ENCODE peak calls at places on chromosome 10, in six cellular contexts. E, X, P, R, U and B are unnamed samples.

GRCh38 chr10:51617576-51618298 is 81.7 kb downstream of the CSTF2T start:
- DNase-seq in E (no peak), X (no peak), P (no peak), R (no peak), U (no peak), B (no peak)

GRCh38 chr10:33441561-33441960 is 107.1 kb upstream of the NRP1 start:
- DNase-seq in E (no peak), X (no peak), P (no peak), R (no peak), U (no peak), B (no peak)

GRCh38 chr10:53930648-53931047 is 870.4 kb downstream of the PCDH15 start:
- DNase-seq in E (no peak), X (no peak), P (no peak), R (no peak), U (no peak), B (no peak)

GRCh38 chr10:45040921-45041320 is 40.2 kb downstream of the ZNF22 start:
- DNase-seq in E (no peak), X (no peak), P (no peak), R (peak), U (no peak), B (no peak)

GRCh38 chr10:92573091-92573797 is 649 bp downstream of the IDE start:
- DNase-seq in E (no peak), X (peak), P (no peak), R (peak), U (peak), B (peak)

GRCh38 chr10:43197834-43198681 is 59.8 kb downstream of the CSGALNACT2 start:
- DNase-seq in E (peak), X (peak), P (no peak), R (no peak), U (no peak), B (no peak)

GRCh38 chr10:112955736-112956421 is 5.8 kb downstream of the TCF7L2 start:
- DNase-seq in E (no peak), X (no peak), P (no peak), R (peak), U (no peak), B (no peak)

GRCh38 chr10:79947787-79948424 is 999 bp downstream of the SFTPD start:
- DNase-seq in E (no peak), X (no peak), P (no peak), R (no peak), U (no peak), B (no peak)

GRCh38 chr10:132506711-132507466 is 30.7 kb upstream of the INPP5A start:
- DNase-seq in E (no peak), X (peak), P (no peak), R (peak), U (no peak), B (no peak)

GRCh38 chr10:84838851-84839250 is 510.5 kb downstream of the CCSER2 start:
- DNase-seq in E (no peak), X (no peak), P (no peak), R (no peak), U (no peak), B (no peak)

GRCh38 chr10:73931767-73932624 is 21.1 kb downstream of the PLAU start:
- DNase-seq in E (peak), X (no peak), P (no peak), R (no peak), U (no peak), B (peak)

GRCh38 chr10:64637939-64638338 is 1116.7 kb downstream of the REEP3 start:
- DNase-seq in E (no peak), X (no peak), P (no peak), R (no peak), U (no peak), B (no peak)

GRCh38 chr10:118812393-118812740 is 57.6 kb upstream of the CACUL1 start:
- DNase-seq in E (peak), X (no peak), P (no peak), R (no peak), U (no peak), B (no peak)

DNA sequence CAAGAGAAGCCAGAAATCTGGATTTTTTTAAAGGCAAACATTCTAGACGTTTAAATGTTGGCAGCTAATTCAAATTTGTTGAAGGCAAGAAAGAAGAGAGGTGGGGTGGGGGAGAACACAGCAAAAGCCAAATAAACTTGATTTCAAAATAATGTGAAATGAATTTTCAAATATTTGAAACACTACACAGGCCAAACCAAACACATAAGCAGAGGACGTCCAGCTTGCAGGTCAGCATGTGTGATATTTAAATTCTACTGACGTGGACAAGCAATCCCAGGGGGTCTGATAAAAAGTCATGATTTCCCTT is 1.9 kb downstream of the C10orf105 start:
- DNase-seq in E (no peak), X (no peak), P (no peak), R (no peak), U (no peak), B (no peak)
- H3K27ac ChIP-seq in E (peak), X (no peak), P (no peak), R (peak), U (no peak), B (no peak)

GRCh38 chr10:125846894-125847293 is 23.5 kb downstream of the BCCIP start:
- DNase-seq in E (no peak), X (no peak), P (no peak), R (no peak), U (no peak), B (no peak)

GRCh38 chr10:125848371-125848770 is 25.0 kb downstream of the BCCIP start:
- DNase-seq in E (no peak), X (no peak), P (no peak), R (no peak), U (no peak), B (no peak)

GRCh38 chr10:125844673-125845300 is 21.4 kb downstream of the BCCIP start:
- DNase-seq in E (no peak), X (peak), P (no peak), R (no peak), U (no peak), B (no peak)

GRCh38 chr10:125843603-125844329 is 20.4 kb downstream of the BCCIP start:
- DNase-seq in E (no peak), X (no peak), P (no peak), R (no peak), U (no peak), B (no peak)

GRCh38 chr10:125845617-125846016 is 22.3 kb downstream of the BCCIP start:
- DNase-seq in E (no peak), X (no peak), P (no peak), R (no peak), U (no peak), B (no peak)
- H3K27ac ChIP-seq in E (no peak), X (peak), P (no peak), R (no peak), U (no peak), B (no peak)

GRCh38 chr10:104259999-104260774 is 5.5 kb downstream of the GSTO1 start:
- DNase-seq in E (no peak), X (no peak), P (no peak), R (peak), U (no peak), B (no peak)

GRCh38 chr10:104260775-104261115 is 6.1 kb downstream of the GSTO1 start:
- DNase-seq in E (no peak), X (no peak), P (no peak), R (peak), U (no peak), B (peak)

GRCh38 chr10:104257235-104257634 is 2.5 kb downstream of the GSTO1 start:
- DNase-seq in E (no peak), X (no peak), P (no peak), R (no peak), U (no peak), B (no peak)

GRCh38 chr10:104258209-104258608 is 3.5 kb downstream of the GSTO1 start:
- DNase-seq in E (no peak), X (no peak), P (no peak), R (no peak), U (no peak), B (no peak)

DNA sequence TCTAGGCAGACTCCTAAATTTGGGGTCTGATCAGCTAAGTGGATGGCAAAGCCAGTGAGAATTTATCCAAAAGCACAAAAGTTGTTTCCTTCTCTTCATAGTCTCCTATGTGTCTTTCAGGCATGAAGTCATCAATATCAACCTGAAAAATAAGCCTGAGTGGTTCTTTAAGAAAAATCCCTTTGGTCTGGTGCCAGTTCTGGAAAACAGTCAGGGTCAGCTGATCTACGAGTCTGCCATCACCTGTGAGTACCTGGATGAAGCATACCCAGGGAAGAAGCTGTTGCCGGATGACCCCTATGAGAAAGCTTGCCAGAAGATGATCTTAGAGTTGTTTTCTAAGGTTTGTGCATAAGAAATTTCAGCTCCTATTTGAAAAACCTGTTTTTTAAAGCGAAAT is 4.8 kb downstream of the GSTO1 start:
- DNase-seq in E (no peak), X (no peak), P (no peak), R (no peak), U (no peak), B (no peak)
- H3K27ac ChIP-seq in E (peak), X (no peak), P (no peak), R (no peak), U (no peak), B (peak)

GRCh38 chr10:71061472-71061871 is 150.9 kb upstream of the UNC5B start:
- DNase-seq in E (no peak), X (no peak), P (no peak), R (no peak), U (no peak), B (no peak)
- H3K27ac ChIP-seq in E (no peak), X (no peak), P (no peak), R (no peak), U (no peak), B (no peak)